ENCODE peak calls at places on chromosome 17, in four cellular contexts. H is K562, J is HepG2, P is GM12878. N is an unnamed sample.

GRCh38 chr17:38556234-38556633 is 49.5 kb downstream of the SRCIN1 start:
- DNase-seq in H (no peak), J (no peak), P (no peak), N (no peak)

GRCh38 chr17:49942918-49943317 is 26.1 kb upstream of the DLX4 start:
- DNase-seq in H (no peak), J (no peak), P (no peak), N (no peak)

GRCh38 chr17:60720763-60721531 is 43.3 kb downstream of the BCAS3 start:
- DNase-seq in H (peak; percentile 59), J (peak; percentile 64), P (peak; percentile 24), N (peak; percentile 16)

GRCh38 chr17:45296003-45296832 is 20.6 kb downstream of the MAP3K14 start:
- DNase-seq in H (no peak), J (no peak), P (no peak), N (no peak)

GRCh38 chr17:4711671-4712111 is 1.3 kb downstream of the ARRB2 start:
- DNase-seq in H (no peak), J (no peak), P (no peak), N (no peak)

GRCh38 chr17:41343031-41343430 is 7.6 kb downstream of the KRT33A start:
- DNase-seq in H (no peak), J (no peak), P (no peak), N (no peak)

GRCh38 chr17:46135879-46136562 is 57.2 kb downstream of the KANSL1 start:
- DNase-seq in H (no peak), J (no peak), P (no peak), N (no peak)

GRCh38 chr17:40498281-40499084 is 2.9 kb downstream of the TNS4 start:
- DNase-seq in H (no peak), J (no peak), P (no peak), N (no peak)

GRCh38 chr17:10261098-10261497 is 62.7 kb upstream of the GAS7 start:
- DNase-seq in H (no peak), J (no peak), P (no peak), N (no peak)

GRCh38 chr17:74892974-74893911 is at the start of gene FADS6:
- DNase-seq in H (peak; percentile 75), J (no peak), P (no peak), N (peak; percentile 41)

GRCh38 chr17:4968166-4968915 is 724 bp upstream of the SPAG7 start:
- DNase-seq in H (peak; percentile 47), J (no peak), P (no peak), N (peak; percentile 36)

GRCh38 chr17:37031493-37032083 is 82.8 kb downstream of the AATF start:
- DNase-seq in H (no peak), J (no peak), P (no peak), N (no peak)

GRCh38 chr17:38906429-38907172 is 18.8 kb upstream of the LASP1NB start:
- DNase-seq in H (no peak), J (no peak), P (no peak), N (no peak)

GRCh38 chr17:11880714-11881113 is 116.6 kb downstream of the ZNF18 start:
- DNase-seq in H (peak; percentile 9), J (peak; percentile 52), P (no peak), N (no peak)

GRCh38 chr17:78779848-78780247 is 2.2 kb downstream of the CYTH1 start:
- DNase-seq in H (no peak), J (no peak), P (no peak), N (no peak)

GRCh38 chr17:17062866-17063265 is 20.6 kb downstream of the MPRIP start:
- DNase-seq in H (no peak), J (no peak), P (no peak), N (no peak)

GRCh38 chr17:4080686-4081085 is 62.1 kb downstream of the ZZEF1 start:
- DNase-seq in H (no peak), J (no peak), P (no peak), N (no peak)

GRCh38 chr17:80169784-80170500 is at the start of gene CARD14:
- DNase-seq in H (no peak), J (no peak), P (no peak), N (no peak)

GRCh38 chr17:74751210-74751529 is 2.7 kb downstream of the NHERF1 start:
- DNase-seq in H (no peak), J (no peak), P (no peak), N (no peak)

GRCh38 chr17:40382251-40382650 is 17.7 kb upstream of the GJD3 start:
- DNase-seq in H (no peak), J (no peak), P (no peak), N (no peak)

DNA sequence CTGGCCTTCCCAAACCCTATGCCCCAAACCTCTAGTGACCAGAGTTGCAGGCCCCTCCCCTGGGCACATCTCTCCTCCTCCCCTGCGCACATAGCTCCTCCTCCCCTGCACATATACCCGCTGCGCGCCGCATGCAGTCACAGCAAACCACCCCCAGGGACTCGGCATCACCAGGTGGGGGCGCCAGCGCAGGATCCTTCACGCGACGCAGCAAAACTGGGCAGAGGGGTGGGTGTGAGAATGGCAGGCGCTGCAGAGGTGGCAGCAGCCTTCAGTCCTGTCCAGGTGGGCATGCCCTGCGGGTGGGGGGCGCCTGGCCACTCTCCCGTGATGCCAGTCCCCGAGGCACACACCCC is 5.6 kb downstream of the CORO6 start:
- DNase-seq in H (peak; percentile 61), J (peak; percentile 80), P (no peak), N (peak; percentile 86)
- TF ChIP-seq TCF7 in H (no peak), J (no peak), P (no peak), N (no peak)

GRCh38 chr17:77242118-77242800 is 101.5 kb downstream of the SEC14L1 start:
- DNase-seq in H (no peak), J (no peak), P (no peak), N (no peak)

GRCh38 chr17:77247048-77247541 is 106.3 kb downstream of the SEC14L1 start:
- DNase-seq in H (peak; percentile 93), J (peak; percentile 67), P (no peak), N (peak; percentile 95)

GRCh38 chr17:77246110-77247047 is 105.6 kb downstream of the SEC14L1 start:
- DNase-seq in H (no peak), J (no peak), P (no peak), N (no peak)

GRCh38 chr17:77247609-77248008 is 106.8 kb downstream of the SEC14L1 start:
- DNase-seq in H (no peak), J (no peak), P (no peak), N (no peak)

GRCh38 chr17:77245162-77245926 is 104.6 kb downstream of the SEC14L1 start:
- DNase-seq in H (no peak), J (no peak), P (peak; percentile 60), N (no peak)
- TF ChIP-seq TCF7 in H (no peak), J (no peak), P (no peak), N (no peak)

GRCh38 chr17:65278050-65278819 is 141.1 kb downstream of the RGS9 start:
- DNase-seq in H (peak; percentile 62), J (peak; percentile 70), P (no peak), N (peak; percentile 83)
- TF ChIP-seq TCF7 in H (no peak), J (no peak), P (no peak), N (no peak)

GRCh38 chr17:35738519-35739133 is 7.2 kb downstream of the RASL10B start:
- DNase-seq in H (no peak), J (no peak), P (no peak), N (no peak)

GRCh38 chr17:35734396-35734795 is 3.0 kb downstream of the RASL10B start:
- DNase-seq in H (no peak), J (no peak), P (no peak), N (no peak)

GRCh38 chr17:35735036-35735805 is 3.8 kb downstream of the RASL10B start:
- DNase-seq in H (no peak), J (no peak), P (no peak), N (no peak)

GRCh38 chr17:35733366-35733765 is 1.9 kb downstream of the RASL10B start:
- DNase-seq in H (no peak), J (no peak), P (no peak), N (no peak)

GRCh38 chr17:35736236-35736635 is 4.8 kb downstream of the RASL10B start:
- DNase-seq in H (no peak), J (no peak), P (no peak), N (no peak)
- TF ChIP-seq TCF7 in H (no peak), J (no peak), P (no peak), N (no peak)

GRCh38 chr17:82014971-82015310 is 7.7 kb downstream of the CENPX start:
- DNase-seq in H (no peak), J (no peak), P (no peak), N (no peak)
- TF ChIP-seq TCF7 in H (no peak), J (no peak), P (no peak), N (no peak)

GRCh38 chr17:48037036-48037881 is at the start of gene COPZ2:
- DNase-seq in H (no peak), J (peak; percentile 50), P (no peak), N (peak; percentile 55)
- TF ChIP-seq TCF7 in H (no peak), J (no peak), P (no peak), N (no peak)